ENCODE peak calls at places on chromosomes 3 and 15, in ten cellular contexts. A, F, C, Q, Z, G, K, P, H and W are unnamed samples.

GRCh38 chr15:101051291-101052030 is 132.3 kb downstream of the LRRK1 start:
- DNase-seq in P (no peak), H (no peak), C (no peak), Z (no peak), G (no peak), K (no peak), F (no peak), Q (no peak), A (no peak), W (no peak)

GRCh38 chr3:157544501-157545139 is 41.4 kb upstream of the VEPH1 start:
- DNase-seq in Q (no peak), F (no peak), H (peak; percentile 83), P (no peak), G (no peak), Z (no peak), A (no peak), C (no peak), K (no peak), W (no peak)

GRCh38 chr3:30475038-30475808 is 131.2 kb upstream of the TGFBR2 start:
- DNase-seq in H (no peak), A (no peak), P (no peak), C (no peak), G (no peak), K (peak; percentile 87), Z (no peak), Q (no peak), F (no peak), W (no peak)

GRCh38 chr3:62587579-62588031 is 214.3 kb upstream of the FEZF2 start:
- DNase-seq in Q (no peak), K (peak; percentile 82), H (peak; percentile 87), G (no peak), F (no peak), P (no peak), A (peak; percentile 40), Z (no peak), C (no peak), W (no peak)

GRCh38 chr3:123652346-123652984 is 67.6 kb upstream of the HACD2 start:
- DNase-seq in A (peak; percentile 53), F (no peak), Q (peak; percentile 51), Z (peak; percentile 73), G (no peak), K (no peak), P (peak; percentile 88), C (peak; percentile 70), H (peak; percentile 65), W (no peak)

GRCh38 chr3:100103558-100104441 is 10.5 kb downstream of the FILIP1L start:
- DNase-seq in Z (no peak), F (no peak), A (no peak), C (peak; percentile 60), P (no peak), K (no peak), Q (no peak), G (no peak), H (peak; percentile 94), W (no peak)

GRCh38 chr15:67652586-67652985 is 110.1 kb downstream of the MAP2K5 start:
- DNase-seq in A (no peak), G (no peak), K (no peak), F (no peak), Z (no peak), C (no peak), H (no peak), P (no peak), Q (no peak), W (no peak)

GRCh38 chr3:50660386-50660785 is 14.3 kb upstream of the DOCK3 start:
- DNase-seq in A (no peak), Q (no peak), F (no peak), G (no peak), K (no peak), Z (no peak), C (no peak), P (no peak), H (no peak), W (no peak)

GRCh38 chr15:99480223-99480810 is 85.5 kb upstream of the MEF2A start:
- DNase-seq in P (no peak), A (no peak), C (no peak), Q (no peak), F (no peak), H (no peak), K (peak; percentile 18), Z (no peak), G (no peak), W (no peak)

GRCh38 chr3:43153189-43154083 is 47.6 kb upstream of the POMGNT2 start:
- DNase-seq in K (no peak), G (no peak), H (peak; percentile 43), F (no peak), C (peak; percentile 80), Z (peak; percentile 33), P (peak; percentile 69), Q (peak; percentile 19), A (no peak), W (no peak)

GRCh38 chr3:182785142-182785541 is 8.2 kb upstream of the ATP11B start:
- DNase-seq in Z (no peak), K (no peak), A (no peak), P (no peak), C (no peak), F (no peak), G (no peak), Q (no peak), H (no peak), W (no peak)

GRCh38 chr15:68410466-68411200 is 21.3 kb downstream of the ITGA11 start:
- DNase-seq in Z (no peak), H (no peak), C (no peak), F (no peak), A (no peak), G (no peak), Q (no peak), P (no peak), K (no peak), W (no peak)

GRCh38 chr3:98584563-98584962 is 8.8 kb downstream of the CPOX start:
- DNase-seq in G (no peak), K (no peak), Z (no peak), C (no peak), P (no peak), F (no peak), Q (no peak), A (no peak), H (no peak), W (no peak)

GRCh38 chr3:24227635-24228034 is 267.0 kb downstream of the THRB start:
- DNase-seq in A (no peak), C (no peak), G (no peak), P (no peak), F (no peak), Z (no peak), K (no peak), Q (no peak), H (no peak), W (no peak)

GRCh38 chr3:135271562-135272290 is 476.7 kb downstream of the EPHB1 start:
- DNase-seq in Q (peak; percentile 78), G (no peak), P (no peak), C (peak; percentile 80), K (no peak), A (no peak), Z (no peak), F (no peak), H (no peak), W (no peak)

GRCh38 chr15:70383856-70384255 is 286.1 kb upstream of the TLE3 start:
- DNase-seq in C (no peak), H (no peak), Z (no peak), P (no peak), G (no peak), F (no peak), A (no peak), Q (no peak), K (no peak), W (no peak)

GRCh38 chr3:64625381-64625780 is 62.4 kb downstream of the ADAMTS9 start:
- DNase-seq in A (no peak), Q (no peak), P (no peak), C (no peak), F (no peak), Z (no peak), K (no peak), G (no peak), H (no peak), W (no peak)

GRCh38 chr15:69093127-69093526 is 67.3 kb upstream of the GLCE start:
- DNase-seq in Z (no peak), C (no peak), Q (no peak), G (no peak), H (peak; percentile 72), P (no peak), F (no peak), K (no peak), A (no peak), W (no peak)

GRCh38 chr3:79140718-79141117 is 627.1 kb downstream of the ROBO1 start:
- DNase-seq in A (no peak), G (no peak), Z (no peak), H (peak; percentile 92), P (no peak), K (peak; percentile 17), F (no peak), C (no peak), Q (no peak), W (no peak)

GRCh38 chr3:130905551-130905950 is 11.7 kb downstream of the ATP2C1 start:
- DNase-seq in H (peak; percentile 54), C (no peak), Q (peak; percentile 14), F (no peak), Z (no peak), G (no peak), A (no peak), K (no peak), P (no peak), W (no peak)

GRCh38 chr3:52041118-52041847 is 15.1 kb downstream of the DUSP7 start:
- DNase-seq in G (no peak), Z (peak; percentile 71), P (no peak), K (no peak), Q (no peak), C (peak; percentile 25), A (peak; percentile 18), F (no peak), H (no peak), W (no peak)

GRCh38 chr3:158791259-158791920 is 10.5 kb upstream of the MFSD1 start:
- DNase-seq in Q (peak; percentile 59), Z (peak; percentile 40), A (peak; percentile 76), H (peak; percentile 89), P (no peak), C (peak; percentile 62), K (no peak), F (no peak), G (no peak), W (no peak)